ENCODE peak calls at places on chromosomes 11 and 22, in five cellular contexts. R is stimulated activated CD4-positive, alpha-beta T cell treated with anti-CD3 and anti-CD28 coated beads, Interleukin-12 subunit alpha, Interleukin-12 subunit beta, amount 100 ng/mL, for 48 hours; C is stimulated activated effector memory CD8-positive, alpha-beta T cell treated with anti-CD3 and anti-CD28 coated beads, Interleukin-12 subunit alpha, Interleukin-12 subunit beta, amount 100 ng/mL, for 72 hours; B is T1000; M is thoracic aorta. Y is an unnamed sample.

GRCh38 chr11:25981998-25982397 is 349.9 kb upstream of the ANO3 start:
- DNase-seq in R (no peak), C (no peak), B (no peak), M (no peak), Y (peak; percentile 89)

GRCh38 chr11:75292943-75293342 is 52.4 kb downstream of the TPBGL start:
- DNase-seq in R (no peak), C (no peak), B (no peak), M (no peak), Y (no peak)

GRCh38 chr11:85854212-85854556 is 999 bp upstream of the CCDC83 start:
- DNase-seq in R (no peak), C (no peak), B (no peak), M (no peak), Y (no peak)

GRCh38 chr11:131378931-131379330 is 8.5 kb downstream of the NTM start:
- DNase-seq in R (no peak), C (no peak), B (no peak), M (no peak), Y (no peak)

GRCh38 chr22:42277988-42278776 is 7.7 kb upstream of the TCF20 start:
- DNase-seq in R (no peak), C (no peak), B (no peak), M (no peak), Y (peak; percentile 30)

GRCh38 chr22:20017622-20017958 is 967 bp upstream of the ARVCF start:
- DNase-seq in R (no peak), C (no peak), B (no peak), M (no peak), Y (no peak)

GRCh38 chr11:60872124-60872951 is 5.0 kb downstream of the ZP1 start:
- DNase-seq in R (no peak), C (no peak), B (no peak), M (no peak), Y (peak; percentile 91)

GRCh38 chr22:41862160-41862529 is 29.2 kb downstream of the SREBF2 start:
- DNase-seq in R (peak; percentile 35), C (peak; percentile 15), B (no peak), M (no peak), Y (peak; percentile 49)

GRCh38 chr11:43925063-43925931 is 17.1 kb upstream of the C11orf96 start:
- DNase-seq in R (no peak), C (no peak), B (no peak), M (no peak), Y (peak; percentile 33)

GRCh38 chr11:124961972-124962609 is 8.1 kb downstream of the CCDC15 start:
- DNase-seq in R (peak; percentile 28), C (no peak), B (no peak), M (no peak), Y (peak; percentile 93)

GRCh38 chr11:60781286-60782044 is 3.7 kb upstream of the MS4A10 start:
- DNase-seq in R (no peak), C (no peak), B (no peak), M (no peak), Y (no peak)

GRCh38 chr22:31230871-31231621 is 18.9 kb downstream of the LIMK2 start:
- DNase-seq in R (peak; percentile 8), C (no peak), B (no peak), M (no peak), Y (peak; percentile 88)

GRCh38 chr11:75100314-75100713 is 3.6 kb upstream of the OR2AT4 start:
- DNase-seq in R (peak; percentile 17), C (peak; percentile 21), B (no peak), M (no peak), Y (peak; percentile 47)

GRCh38 chr11:48036466-48036865 is 56.1 kb downstream of the PTPRJ start:
- DNase-seq in R (no peak), C (no peak), B (no peak), M (no peak), Y (peak; percentile 69)

GRCh38 chr22:31898911-31899310 is 45.4 kb upstream of the YWHAH start:
- DNase-seq in R (no peak), C (no peak), B (no peak), M (no peak), Y (no peak)